ENCODE peak calls at places on chromosomes 12 and 14, in seven cellular contexts. M is mesenchymal stem cell, H is H9, R is neuronal stem cell, K is IMR-90, E is H1, U is trophoblast cell. I is an unnamed sample.

GRCh38 chr14:66724996-66725395 is 217.0 kb downstream of the GPHN start:
- DNase-seq in E (no peak), M (no peak), K (no peak), R (no peak), H (no peak), U (peak; percentile 70), I (no peak)

GRCh38 chr12:88627501-88627900 is 47.2 kb upstream of the KITLG start:
- DNase-seq in E (no peak), M (no peak), U (no peak), K (peak; percentile 2), H (no peak), R (no peak), I (no peak)

GRCh38 chr14:95037273-95037672 is 120.1 kb downstream of the DICER1 start:
- DNase-seq in R (no peak), H (no peak), U (no peak), E (no peak), K (no peak), M (no peak), I (no peak)

GRCh38 chr14:20799955-20800544 is 2.6 kb downstream of the RNASE1 start:
- DNase-seq in M (no peak), U (peak; percentile 68), H (no peak), R (no peak), E (no peak), K (no peak), I (peak; percentile 78)

GRCh38 chr14:99520571-99521081 is 39.4 kb downstream of the CCNK start:
- DNase-seq in U (peak; percentile 60), E (no peak), H (no peak), R (no peak), M (no peak), K (no peak), I (peak; percentile 56)

GRCh38 chr12:18158774-18159557 is 69.0 kb upstream of the RERGL start:
- DNase-seq in M (peak; percentile 54), R (no peak), E (peak; percentile 54), U (peak; percentile 78), H (peak; percentile 41), K (peak; percentile 25), I (peak; percentile 64)

GRCh38 chr12:113138826-113139225 is 3.3 kb upstream of the RASAL1 start:
- DNase-seq in R (no peak), K (no peak), U (no peak), H (no peak), E (no peak), M (no peak), I (no peak)

GRCh38 chr12:12121022-12121421 is 50.3 kb downstream of the BCL2L14 start:
- DNase-seq in E (no peak), H (no peak), R (no peak), M (no peak), U (no peak), K (no peak), I (no peak)

GRCh38 chr14:56116128-56116900 is 1.9 kb upstream of the PELI2 start:
- DNase-seq in K (no peak), E (no peak), H (no peak), M (no peak), R (no peak), U (no peak), I (no peak)

GRCh38 chr12:112950701-112951100 is 12.4 kb downstream of the OAS3 start:
- DNase-seq in E (no peak), M (no peak), K (no peak), H (peak; percentile 29), U (peak; percentile 88), R (no peak), I (no peak)

GRCh38 chr14:75906680-75907280 is 75.0 kb downstream of the TGFB3 start:
- DNase-seq in H (no peak), K (peak; percentile 70), U (peak; percentile 89), E (peak; percentile 77), R (peak; percentile 59), M (peak; percentile 65), I (peak; percentile 47)

GRCh38 chr12:76075448-76075847 is 9.0 kb downstream of the NAP1L1 start:
- DNase-seq in U (no peak), R (no peak), H (no peak), E (no peak), M (no peak), K (no peak), I (no peak)

GRCh38 chr12:2311001-2311778 is 258.4 kb downstream of the CACNA1C start:
- DNase-seq in K (peak; percentile 80), E (no peak), M (peak; percentile 45), H (no peak), U (no peak), R (no peak), I (no peak)

GRCh38 chr12:22100952-22101748 is 55.1 kb downstream of the CMAS start:
- DNase-seq in U (peak; percentile 77), E (peak; percentile 54), K (peak; percentile 73), M (peak; percentile 77), R (peak; percentile 43), H (peak; percentile 79), I (peak; percentile 81)

DNA sequence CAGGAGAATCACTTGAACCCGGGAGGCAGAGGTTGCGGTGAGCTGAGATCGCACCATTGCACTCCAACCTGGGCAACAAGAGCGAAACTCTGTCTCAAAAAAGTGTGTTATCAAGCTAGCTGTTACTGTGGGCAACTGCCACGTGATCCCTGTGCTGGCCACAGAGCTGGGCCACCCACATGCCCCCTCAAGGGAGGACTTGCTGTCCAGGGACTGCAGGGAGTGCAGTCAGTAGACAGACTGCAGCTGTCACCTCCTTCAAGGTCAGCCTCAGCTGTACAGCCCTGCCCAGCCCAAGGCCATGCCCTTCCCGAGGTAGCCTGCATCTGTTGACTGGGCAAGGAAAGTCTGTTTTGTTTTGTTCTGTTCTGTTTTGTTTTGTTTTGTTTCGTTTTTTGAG is 46.6 kb upstream of the BICDL1 start:
- DNase-seq in H (no peak), E (no peak), K (no peak), U (no peak), R (no peak), M (no peak), I (no peak)
- H3K18ac ChIP-seq in H (no peak overlapping the region), E (no peak overlapping the region), K (no peak overlapping the region), U (no peak overlapping the region), R (no peak overlapping the region), M (no peak overlapping the region), I (no peak overlapping the region)

DNA sequence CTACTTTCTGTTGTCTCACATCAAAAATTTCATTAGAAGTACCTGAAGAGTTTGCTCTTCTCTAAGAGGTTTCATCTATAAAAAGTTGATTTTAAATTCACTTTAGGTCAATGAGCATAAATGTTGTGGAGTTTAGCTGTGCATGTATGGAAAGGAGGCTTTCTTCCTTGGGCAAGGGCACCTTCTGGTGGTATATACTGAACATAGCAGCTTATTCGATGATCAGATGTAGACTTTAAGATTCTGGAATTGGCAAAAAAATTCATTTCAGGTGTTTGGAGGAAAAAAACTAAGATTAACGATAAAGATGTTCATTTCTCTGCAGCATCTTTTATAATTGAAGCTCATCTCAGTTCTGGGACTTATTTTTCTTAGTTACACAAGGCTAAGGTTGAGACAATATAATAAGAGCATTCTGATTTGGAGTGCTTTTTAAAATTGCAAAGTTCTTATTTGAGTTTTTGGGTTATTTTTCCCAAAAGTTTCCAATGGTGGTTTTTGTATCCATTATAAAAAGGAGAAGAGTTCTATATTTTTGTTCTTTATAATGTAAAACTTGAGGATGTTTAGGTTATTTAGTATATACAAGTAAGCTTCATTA is 46.8 kb downstream of the TMEM117 start:
- DNase-seq in K (peak; percentile 76), H (no peak), R (peak; percentile 17), M (peak; percentile 68), U (peak; percentile 80), E (no peak), I (peak; percentile 40)
- H3K23ac ChIP-seq in K (no peak overlapping the region), H (no peak overlapping the region), R (no peak overlapping the region), M (no peak overlapping the region), U (no peak overlapping the region), E (no peak overlapping the region), I (no peak overlapping the region)

GRCh38 chr12:38904932-38905479 is 385 bp downstream of the CPNE8 start:
- DNase-seq in E (peak; percentile 72), M (peak; percentile 87), K (no peak), H (peak; percentile 93), U (peak; percentile 98), R (peak; percentile 43), I (peak; percentile 96)
- H3K18ac ChIP-seq in E (peak overlapping the region; percentile 42), M (no peak overlapping the region), K (no peak overlapping the region), H (no peak overlapping the region), U (peak overlapping the region; percentile 6), R (peak overlapping the region; percentile 98), I (peak overlapping the region; percentile 18)

GRCh38 chr12:114687802-114688201 is 3.8 kb upstream of the TBX3 start:
- DNase-seq in H (no peak), E (no peak), M (no peak), R (no peak), U (no peak), K (no peak), I (peak; percentile 68)
- H3K23ac ChIP-seq in H (no peak overlapping the region), E (no peak overlapping the region), M (no peak overlapping the region), R (no peak overlapping the region), U (no peak overlapping the region), K (peak overlapping the region; percentile 69), I (no peak overlapping the region)

DNA sequence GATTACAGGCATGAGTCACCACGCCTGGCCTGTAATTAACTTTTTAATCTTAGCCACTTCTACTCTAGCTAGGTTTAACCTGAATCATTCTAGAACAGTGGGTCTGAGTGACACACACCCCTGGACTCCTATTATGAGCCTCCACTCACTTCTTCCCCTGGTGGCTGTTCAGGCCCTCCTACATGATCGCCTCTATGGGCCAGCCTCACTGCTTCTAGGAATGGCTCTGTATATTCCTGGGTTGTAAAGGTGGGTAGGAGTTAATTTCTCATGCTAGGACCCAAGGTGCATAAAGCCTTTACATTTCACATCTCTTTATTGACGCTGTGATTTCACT is 8.0 kb upstream of the RNU6-8 start:
- DNase-seq in U (peak; percentile 19), R (no peak), M (no peak), K (no peak), E (no peak), H (no peak), I (no peak)
- H3K18ac ChIP-seq in U (no peak overlapping the region), R (no peak overlapping the region), M (no peak overlapping the region), K (no peak overlapping the region), E (no peak overlapping the region), H (no peak overlapping the region), I (no peak overlapping the region)

GRCh38 chr14:32438511-32438910 is 109.4 kb downstream of the AKAP6 start:
- DNase-seq in R (no peak), M (no peak), H (no peak), U (no peak), K (no peak), E (no peak), I (no peak)
- H3K23ac ChIP-seq in R (no peak overlapping the region), M (no peak overlapping the region), H (no peak overlapping the region), U (no peak overlapping the region), K (no peak overlapping the region), E (no peak overlapping the region), I (no peak overlapping the region)

GRCh38 chr12:49891012-49891411 is 12.7 kb downstream of the FAIM2 start:
- DNase-seq in H (no peak), K (no peak), E (no peak), U (no peak), M (no peak), R (no peak), I (no peak)
- H3K18ac ChIP-seq in H (no peak overlapping the region), K (no peak overlapping the region), E (no peak overlapping the region), U (no peak overlapping the region), M (no peak overlapping the region), R (no peak overlapping the region), I (no peak overlapping the region)

I was measured in mesendoderm.